ENCODE peak calls at places on chromosomes 5 and 9, in seven cellular contexts. One of them, this sample, is unnamed.

GRCh38 chr9:76181020-76181641 is 213.1 kb downstream of the RFK start:
- DNase-seq in fibroblast of pulmonary artery: peak
- DNase-seq in lower lobe of right lung: no peak
- DNase-seq in BE2C: no peak
- DNase-seq in fibroblast of the aortic adventitia: peak
- DNase-seq in uterus: no peak
- DNase-seq in Panc1: no peak
- DNase-seq in this sample: peak

GRCh38 chr5:174721522-174722432 is 2.6 kb upstream of the MSX2 start:
- DNase-seq in fibroblast of pulmonary artery: no peak
- DNase-seq in lower lobe of right lung: no peak
- DNase-seq in BE2C: no peak
- DNase-seq in fibroblast of the aortic adventitia: no peak
- DNase-seq in uterus: no peak
- DNase-seq in Panc1: no peak
- DNase-seq in this sample: no peak

GRCh38 chr9:95980262-95981125 is 105.0 kb downstream of the ERCC6L2 start:
- DNase-seq in fibroblast of pulmonary artery: peak
- DNase-seq in lower lobe of right lung: no peak
- DNase-seq in BE2C: no peak
- DNase-seq in fibroblast of the aortic adventitia: peak
- DNase-seq in uterus: no peak
- DNase-seq in Panc1: no peak
- DNase-seq in this sample: peak

GRCh38 chr5:62785588-62785987 is 207.0 kb downstream of the LRRC70 start:
- DNase-seq in fibroblast of pulmonary artery: no peak
- DNase-seq in lower lobe of right lung: no peak
- DNase-seq in BE2C: no peak
- DNase-seq in fibroblast of the aortic adventitia: no peak
- DNase-seq in uterus: no peak
- DNase-seq in Panc1: no peak
- DNase-seq in this sample: no peak

GRCh38 chr9:32875242-32875641 is 91.9 kb downstream of the TMEM215 start:
- DNase-seq in fibroblast of pulmonary artery: no peak
- DNase-seq in lower lobe of right lung: no peak
- DNase-seq in BE2C: no peak
- DNase-seq in fibroblast of the aortic adventitia: no peak
- DNase-seq in uterus: no peak
- DNase-seq in Panc1: no peak
- DNase-seq in this sample: no peak

GRCh38 chr5:133527311-133527710 is 85.0 kb downstream of the FSTL4 start:
- DNase-seq in fibroblast of pulmonary artery: no peak
- DNase-seq in lower lobe of right lung: no peak
- DNase-seq in BE2C: no peak
- DNase-seq in fibroblast of the aortic adventitia: peak
- DNase-seq in uterus: no peak
- DNase-seq in Panc1: no peak
- DNase-seq in this sample: no peak

GRCh38 chr5:73300520-73301207 is 127.7 kb downstream of the TMEM174 start:
- DNase-seq in fibroblast of pulmonary artery: no peak
- DNase-seq in lower lobe of right lung: no peak
- DNase-seq in BE2C: no peak
- DNase-seq in fibroblast of the aortic adventitia: no peak
- DNase-seq in uterus: no peak
- DNase-seq in Panc1: no peak
- DNase-seq in this sample: no peak

GRCh38 chr5:90289837-90290236 is 119.7 kb downstream of the CETN3 start:
- DNase-seq in fibroblast of pulmonary artery: peak
- DNase-seq in lower lobe of right lung: no peak
- DNase-seq in BE2C: peak
- DNase-seq in fibroblast of the aortic adventitia: peak
- DNase-seq in uterus: no peak
- DNase-seq in Panc1: no peak
- DNase-seq in this sample: peak

GRCh38 chr9:134272302-134273023 is 53.8 kb upstream of the RXRA start:
- DNase-seq in fibroblast of pulmonary artery: no peak
- DNase-seq in lower lobe of right lung: no peak
- DNase-seq in BE2C: no peak
- DNase-seq in fibroblast of the aortic adventitia: no peak
- DNase-seq in uterus: no peak
- DNase-seq in Panc1: no peak
- DNase-seq in this sample: no peak

GRCh38 chr5:17277907-17278306 is 60.5 kb downstream of the BASP1 start:
- DNase-seq in fibroblast of pulmonary artery: no peak
- DNase-seq in lower lobe of right lung: no peak
- DNase-seq in BE2C: no peak
- DNase-seq in fibroblast of the aortic adventitia: no peak
- DNase-seq in uterus: no peak
- DNase-seq in Panc1: no peak
- DNase-seq in this sample: no peak

GRCh38 chr9:93577045-93577939 is 908 bp downstream of the PHF2 start:
- DNase-seq in fibroblast of pulmonary artery: no peak
- DNase-seq in lower lobe of right lung: peak
- DNase-seq in BE2C: no peak
- DNase-seq in fibroblast of the aortic adventitia: no peak
- DNase-seq in uterus: peak
- DNase-seq in Panc1: no peak
- DNase-seq in this sample: peak

GRCh38 chr5:133612021-133612860 is at the start of gene FSTL4:
- DNase-seq in fibroblast of pulmonary artery: no peak
- DNase-seq in lower lobe of right lung: peak
- DNase-seq in BE2C: peak
- DNase-seq in fibroblast of the aortic adventitia: no peak
- DNase-seq in uterus: no peak
- DNase-seq in Panc1: no peak
- DNase-seq in this sample: no peak

GRCh38 chr9:134491436-134491835 is 150.2 kb upstream of the COL5A1 start:
- DNase-seq in fibroblast of pulmonary artery: no peak
- DNase-seq in lower lobe of right lung: no peak
- DNase-seq in BE2C: no peak
- DNase-seq in fibroblast of the aortic adventitia: peak
- DNase-seq in uterus: no peak
- DNase-seq in Panc1: no peak
- DNase-seq in this sample: no peak

GRCh38 chr5:96655506-96655905 is 6.7 kb upstream of the CAST start:
- DNase-seq in fibroblast of pulmonary artery: peak
- DNase-seq in lower lobe of right lung: no peak
- DNase-seq in BE2C: no peak
- DNase-seq in fibroblast of the aortic adventitia: peak
- DNase-seq in uterus: no peak
- DNase-seq in Panc1: no peak
- DNase-seq in this sample: no peak

GRCh38 chr5:139795074-139796001 is at the start of gene PSD2:
- DNase-seq in fibroblast of pulmonary artery: no peak
- DNase-seq in lower lobe of right lung: no peak
- DNase-seq in BE2C: peak
- DNase-seq in fibroblast of the aortic adventitia: no peak
- DNase-seq in uterus: peak
- DNase-seq in Panc1: no peak
- DNase-seq in this sample: no peak

DNA sequence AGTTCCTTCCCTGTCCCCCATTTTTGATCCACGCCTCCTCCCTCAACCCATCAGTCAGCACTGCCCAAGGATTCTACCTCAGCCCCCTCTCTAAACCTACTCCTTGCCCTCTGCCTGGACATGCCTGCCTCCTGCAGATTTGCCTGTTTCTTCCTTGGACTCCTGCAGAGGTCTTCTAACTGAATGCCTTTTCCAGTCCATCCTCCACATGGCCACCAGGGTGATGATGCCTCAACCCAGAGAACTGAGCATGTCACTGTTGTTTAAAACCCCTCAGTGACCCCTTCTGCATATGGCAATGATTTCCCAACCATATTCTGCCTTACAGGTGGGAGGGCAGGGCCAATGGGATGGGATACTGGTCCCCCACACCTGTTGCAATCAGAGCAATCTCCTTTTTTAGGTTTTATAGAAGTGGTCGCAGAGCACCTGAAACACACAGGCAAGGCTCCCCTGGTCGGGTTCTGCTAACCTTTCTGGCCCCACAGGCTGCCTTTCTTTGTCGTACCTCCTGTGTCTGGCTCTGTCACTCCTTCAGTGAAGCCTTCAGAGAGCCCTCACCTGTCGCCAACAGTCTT is 9.3 kb downstream of the PHYKPL start:
- DNase-seq in fibroblast of pulmonary artery: no peak
- DNase-seq in lower lobe of right lung: peak
- DNase-seq in BE2C: no peak
- DNase-seq in fibroblast of the aortic adventitia: no peak
- DNase-seq in uterus: no peak
- DNase-seq in Panc1: no peak
- DNase-seq in this sample: no peak
- TF ChIP-seq CTCF in fibroblast of pulmonary artery: no peak
- TF ChIP-seq CTCF in lower lobe of right lung: no peak
- TF ChIP-seq CTCF in BE2C: no peak
- TF ChIP-seq CTCF in fibroblast of the aortic adventitia: peak
- TF ChIP-seq CTCF in uterus: no peak
- TF ChIP-seq CTCF in Panc1: no peak
- TF ChIP-seq CTCF in this sample: peak

GRCh38 chr9:129184743-129185142 is 6.7 kb upstream of the IER5L start:
- DNase-seq in fibroblast of pulmonary artery: no peak
- DNase-seq in lower lobe of right lung: no peak
- DNase-seq in BE2C: no peak
- DNase-seq in fibroblast of the aortic adventitia: no peak
- DNase-seq in uterus: no peak
- DNase-seq in Panc1: no peak
- DNase-seq in this sample: no peak

GRCh38 chr9:129182122-129182521 is 4.1 kb upstream of the IER5L start:
- DNase-seq in fibroblast of pulmonary artery: no peak
- DNase-seq in lower lobe of right lung: no peak
- DNase-seq in BE2C: no peak
- DNase-seq in fibroblast of the aortic adventitia: no peak
- DNase-seq in uterus: no peak
- DNase-seq in Panc1: no peak
- DNase-seq in this sample: no peak

GRCh38 chr9:129182625-129183494 is 4.8 kb upstream of the IER5L start:
- DNase-seq in fibroblast of pulmonary artery: no peak
- DNase-seq in lower lobe of right lung: no peak
- DNase-seq in BE2C: peak
- DNase-seq in fibroblast of the aortic adventitia: peak
- DNase-seq in uterus: no peak
- DNase-seq in Panc1: no peak
- DNase-seq in this sample: peak

GRCh38 chr9:129185402-129185801 is 7.3 kb upstream of the IER5L start:
- DNase-seq in fibroblast of pulmonary artery: no peak
- DNase-seq in lower lobe of right lung: no peak
- DNase-seq in BE2C: no peak
- DNase-seq in fibroblast of the aortic adventitia: no peak
- DNase-seq in uterus: no peak
- DNase-seq in Panc1: no peak
- DNase-seq in this sample: no peak

GRCh38 chr9:129183495-129184308 is 5.6 kb upstream of the IER5L start:
- DNase-seq in fibroblast of pulmonary artery: no peak
- DNase-seq in lower lobe of right lung: no peak
- DNase-seq in BE2C: no peak
- DNase-seq in fibroblast of the aortic adventitia: no peak
- DNase-seq in uterus: no peak
- DNase-seq in Panc1: no peak
- DNase-seq in this sample: no peak
- H3K4me3 ChIP-seq in fibroblast of pulmonary artery: no peak
- H3K4me3 ChIP-seq in lower lobe of right lung: no peak
- H3K4me3 ChIP-seq in BE2C: no peak
- H3K4me3 ChIP-seq in fibroblast of the aortic adventitia: no peak
- H3K4me3 ChIP-seq in uterus: no peak
- H3K4me3 ChIP-seq in Panc1: no peak
- H3K4me3 ChIP-seq in this sample: no peak

DNA sequence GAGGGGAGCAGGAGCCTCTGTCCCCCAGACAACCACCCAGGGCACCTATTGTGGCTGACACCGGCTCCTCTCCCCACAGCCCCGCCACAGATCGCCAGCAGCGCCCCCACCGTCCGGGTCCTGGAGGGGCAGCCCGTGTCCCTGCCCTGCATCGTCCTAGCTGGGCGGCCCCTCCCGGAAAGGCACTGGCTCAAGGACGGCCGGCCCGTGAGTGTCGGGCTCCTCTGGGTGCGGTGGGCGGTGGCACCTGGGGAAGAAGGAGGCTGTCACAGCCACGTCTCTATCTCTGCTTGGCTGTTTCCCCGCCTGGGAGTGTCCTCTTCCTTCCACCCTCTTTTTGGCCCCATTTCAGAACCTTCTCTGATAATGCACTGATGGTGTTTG is 55.1 kb downstream of the HMCN2 start:
- DNase-seq in fibroblast of pulmonary artery: no peak
- DNase-seq in lower lobe of right lung: no peak
- DNase-seq in BE2C: peak
- DNase-seq in fibroblast of the aortic adventitia: no peak
- DNase-seq in uterus: no peak
- DNase-seq in Panc1: no peak
- DNase-seq in this sample: no peak
- TF ChIP-seq CTCF in fibroblast of pulmonary artery: no peak
- TF ChIP-seq CTCF in lower lobe of right lung: no peak
- TF ChIP-seq CTCF in BE2C: peak
- TF ChIP-seq CTCF in fibroblast of the aortic adventitia: no peak
- TF ChIP-seq CTCF in uterus: no peak
- TF ChIP-seq CTCF in Panc1: peak
- TF ChIP-seq CTCF in this sample: peak

GRCh38 chr9:88535226-88535931 is 401 bp downstream of the NXNL2 start:
- DNase-seq in fibroblast of pulmonary artery: no peak
- DNase-seq in lower lobe of right lung: no peak
- DNase-seq in BE2C: peak
- DNase-seq in fibroblast of the aortic adventitia: no peak
- DNase-seq in uterus: peak
- DNase-seq in Panc1: no peak
- DNase-seq in this sample: no peak

GRCh38 chr9:88532320-88532719 is 2.7 kb upstream of the NXNL2 start:
- DNase-seq in fibroblast of pulmonary artery: peak
- DNase-seq in lower lobe of right lung: peak
- DNase-seq in BE2C: peak
- DNase-seq in fibroblast of the aortic adventitia: peak
- DNase-seq in uterus: peak
- DNase-seq in Panc1: no peak
- DNase-seq in this sample: peak

GRCh38 chr9:88535932-88536324 is 950 bp downstream of the NXNL2 start:
- DNase-seq in fibroblast of pulmonary artery: no peak
- DNase-seq in lower lobe of right lung: no peak
- DNase-seq in BE2C: no peak
- DNase-seq in fibroblast of the aortic adventitia: no peak
- DNase-seq in uterus: peak
- DNase-seq in Panc1: no peak
- DNase-seq in this sample: no peak

GRCh38 chr9:88534456-88535225 is at the start of gene NXNL2:
- DNase-seq in fibroblast of pulmonary artery: peak
- DNase-seq in lower lobe of right lung: peak
- DNase-seq in BE2C: peak
- DNase-seq in fibroblast of the aortic adventitia: peak
- DNase-seq in uterus: peak
- DNase-seq in Panc1: no peak
- DNase-seq in this sample: peak

DNA sequence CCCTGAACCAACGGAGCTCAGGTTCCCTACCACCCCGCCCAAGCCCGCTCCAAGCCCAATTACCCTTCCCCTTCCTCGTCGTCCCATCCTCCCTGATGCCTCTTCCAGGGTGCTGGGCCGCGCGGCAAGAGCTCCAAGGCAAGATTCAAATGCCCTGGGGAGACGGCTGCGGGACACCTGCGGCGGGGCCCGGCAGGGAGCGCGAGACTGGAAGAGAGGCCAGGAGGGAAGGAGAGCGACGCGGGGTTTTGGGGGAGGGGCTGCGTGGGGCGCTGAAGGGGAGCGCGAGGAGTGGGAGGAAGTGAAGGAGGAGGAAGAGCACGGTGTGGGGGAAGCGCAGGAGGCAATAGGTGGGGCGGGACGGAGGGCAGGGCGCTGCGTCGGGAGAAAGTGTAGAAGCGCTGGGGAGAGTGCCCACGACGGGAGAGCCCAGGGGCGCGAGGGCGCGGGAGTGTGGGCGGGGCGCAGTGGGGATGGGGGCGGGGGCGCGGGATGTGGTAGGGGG is 975 bp upstream of the NXNL2 start:
- DNase-seq in fibroblast of pulmonary artery: no peak
- DNase-seq in lower lobe of right lung: peak
- DNase-seq in BE2C: no peak
- DNase-seq in fibroblast of the aortic adventitia: no peak
- DNase-seq in uterus: peak
- DNase-seq in Panc1: no peak
- DNase-seq in this sample: peak
- H3K4me3 ChIP-seq in fibroblast of pulmonary artery: peak
- H3K4me3 ChIP-seq in lower lobe of right lung: peak
- H3K4me3 ChIP-seq in BE2C: no peak
- H3K4me3 ChIP-seq in fibroblast of the aortic adventitia: peak
- H3K4me3 ChIP-seq in uterus: peak
- H3K4me3 ChIP-seq in Panc1: peak
- H3K4me3 ChIP-seq in this sample: peak